ENCODE peak calls at places on chromosomes 2 and 18, in ten cellular contexts. One of them, this sample, is unnamed.
A peak's percentile ranks its signal among the peaks of the same experiment; 100 is the strongest.

GRCh38 chr2:145715601-145716000 is 1195.7 kb upstream of the ZEB2 start:
- DNase-seq in heart right ventricle: no peak
- DNase-seq in lower lobe of right lung: no peak
- DNase-seq in OCI-LY7: no peak
- DNase-seq in IMR-90: no peak
- DNase-seq in neural progenitor cell: no peak
- DNase-seq in lung: no peak
- DNase-seq in dorsolateral prefrontal cortex: no peak
- DNase-seq in skeletal muscle cell: peak; percentile 24
- DNase-seq in WERI-Rb-1: no peak
- DNase-seq in this sample: no peak

GRCh38 chr18:12628706-12629702 is 28.9 kb downstream of the SPIRE1 start:
- DNase-seq in dorsolateral prefrontal cortex: no peak
- DNase-seq in lower lobe of right lung: no peak
- DNase-seq in lung: no peak
- DNase-seq in WERI-Rb-1: no peak
- DNase-seq in neural progenitor cell: no peak
- DNase-seq in IMR-90: peak; percentile 89
- DNase-seq in heart right ventricle: no peak
- DNase-seq in OCI-LY7: no peak
- DNase-seq in skeletal muscle cell: peak; percentile 62
- DNase-seq in this sample: peak; percentile 73

GRCh38 chr18:73985855-73986254 is 161.8 kb downstream of the FBXO15 start:
- DNase-seq in dorsolateral prefrontal cortex: no peak
- DNase-seq in heart right ventricle: no peak
- DNase-seq in neural progenitor cell: no peak
- DNase-seq in OCI-LY7: no peak
- DNase-seq in lung: no peak
- DNase-seq in skeletal muscle cell: no peak
- DNase-seq in IMR-90: no peak
- DNase-seq in WERI-Rb-1: no peak
- DNase-seq in lower lobe of right lung: no peak
- DNase-seq in this sample: no peak

GRCh38 chr2:196335238-196335637 is 163.9 kb upstream of the STK17B start:
- DNase-seq in skeletal muscle cell: no peak
- DNase-seq in dorsolateral prefrontal cortex: no peak
- DNase-seq in lung: no peak
- DNase-seq in lower lobe of right lung: no peak
- DNase-seq in WERI-Rb-1: no peak
- DNase-seq in IMR-90: peak; percentile 94
- DNase-seq in neural progenitor cell: no peak
- DNase-seq in OCI-LY7: no peak
- DNase-seq in heart right ventricle: no peak
- DNase-seq in this sample: peak; percentile 63

GRCh38 chr2:231937057-231937456 is 10.9 kb upstream of the NPPC start:
- DNase-seq in lower lobe of right lung: no peak
- DNase-seq in WERI-Rb-1: no peak
- DNase-seq in dorsolateral prefrontal cortex: no peak
- DNase-seq in OCI-LY7: no peak
- DNase-seq in IMR-90: no peak
- DNase-seq in neural progenitor cell: no peak
- DNase-seq in heart right ventricle: no peak
- DNase-seq in lung: no peak
- DNase-seq in skeletal muscle cell: no peak
- DNase-seq in this sample: no peak

GRCh38 chr2:207161724-207162123 is 4.0 kb downstream of the KLF7 start:
- DNase-seq in heart right ventricle: no peak
- DNase-seq in IMR-90: peak; percentile 76
- DNase-seq in lower lobe of right lung: no peak
- DNase-seq in neural progenitor cell: no peak
- DNase-seq in WERI-Rb-1: no peak
- DNase-seq in OCI-LY7: no peak
- DNase-seq in dorsolateral prefrontal cortex: no peak
- DNase-seq in lung: no peak
- DNase-seq in skeletal muscle cell: no peak
- DNase-seq in this sample: peak; percentile 37

GRCh38 chr2:178747767-178748166 is 59.5 kb downstream of the TTN start:
- DNase-seq in OCI-LY7: no peak
- DNase-seq in WERI-Rb-1: no peak
- DNase-seq in lower lobe of right lung: no peak
- DNase-seq in heart right ventricle: no peak
- DNase-seq in dorsolateral prefrontal cortex: no peak
- DNase-seq in IMR-90: peak; percentile 7
- DNase-seq in lung: no peak
- DNase-seq in skeletal muscle cell: no peak
- DNase-seq in neural progenitor cell: no peak
- DNase-seq in this sample: peak; percentile 15

GRCh38 chr2:228698963-228699362 is 517.5 kb upstream of the SPHKAP start:
- DNase-seq in WERI-Rb-1: no peak
- DNase-seq in neural progenitor cell: no peak
- DNase-seq in dorsolateral prefrontal cortex: no peak
- DNase-seq in lower lobe of right lung: no peak
- DNase-seq in skeletal muscle cell: no peak
- DNase-seq in lung: no peak
- DNase-seq in heart right ventricle: no peak
- DNase-seq in IMR-90: no peak
- DNase-seq in OCI-LY7: no peak
- DNase-seq in this sample: no peak

GRCh38 chr18:59927246-59927825 is 27.5 kb downstream of the PMAIP1 start:
- DNase-seq in skeletal muscle cell: no peak
- DNase-seq in lower lobe of right lung: no peak
- DNase-seq in WERI-Rb-1: no peak
- DNase-seq in OCI-LY7: no peak
- DNase-seq in heart right ventricle: no peak
- DNase-seq in lung: no peak
- DNase-seq in neural progenitor cell: no peak
- DNase-seq in dorsolateral prefrontal cortex: no peak
- DNase-seq in IMR-90: peak; percentile 66
- DNase-seq in this sample: no peak

GRCh38 chr2:173775440-173775839 is 189.7 kb downstream of the SP3 start:
- DNase-seq in OCI-LY7: no peak
- DNase-seq in WERI-Rb-1: no peak
- DNase-seq in heart right ventricle: no peak
- DNase-seq in IMR-90: no peak
- DNase-seq in lower lobe of right lung: no peak
- DNase-seq in dorsolateral prefrontal cortex: no peak
- DNase-seq in skeletal muscle cell: no peak
- DNase-seq in lung: no peak
- DNase-seq in neural progenitor cell: no peak
- DNase-seq in this sample: no peak

GRCh38 chr2:10400568-10400977 is 47.6 kb downstream of the ODC1 start:
- DNase-seq in neural progenitor cell: no peak
- DNase-seq in lung: no peak
- DNase-seq in WERI-Rb-1: no peak
- DNase-seq in OCI-LY7: no peak
- DNase-seq in IMR-90: no peak
- DNase-seq in skeletal muscle cell: no peak
- DNase-seq in lower lobe of right lung: peak; percentile 75
- DNase-seq in heart right ventricle: peak; percentile 50
- DNase-seq in dorsolateral prefrontal cortex: no peak
- DNase-seq in this sample: no peak

GRCh38 chr2:232838406-232838874 is 31.6 kb upstream of the SNORC start:
- DNase-seq in heart right ventricle: no peak
- DNase-seq in WERI-Rb-1: no peak
- DNase-seq in lower lobe of right lung: no peak
- DNase-seq in OCI-LY7: peak; percentile 90
- DNase-seq in lung: no peak
- DNase-seq in skeletal muscle cell: no peak
- DNase-seq in IMR-90: peak; percentile 29
- DNase-seq in dorsolateral prefrontal cortex: no peak
- DNase-seq in neural progenitor cell: no peak
- DNase-seq in this sample: peak; percentile 7

GRCh38 chr2:263774-264492 is at the start of gene SH3YL1:
- DNase-seq in dorsolateral prefrontal cortex: no peak
- DNase-seq in WERI-Rb-1: no peak
- DNase-seq in lower lobe of right lung: peak; percentile 87
- DNase-seq in heart right ventricle: peak; percentile 6
- DNase-seq in lung: peak; percentile 76
- DNase-seq in skeletal muscle cell: no peak
- DNase-seq in OCI-LY7: no peak
- DNase-seq in IMR-90: no peak
- DNase-seq in neural progenitor cell: peak; percentile 39
- DNase-seq in this sample: no peak

GRCh38 chr2:157182834-157183396 is 74.6 kb upstream of the GALNT5 start:
- DNase-seq in skeletal muscle cell: peak; percentile 88
- DNase-seq in lung: no peak
- DNase-seq in OCI-LY7: no peak
- DNase-seq in IMR-90: peak; percentile 97
- DNase-seq in heart right ventricle: no peak
- DNase-seq in neural progenitor cell: no peak
- DNase-seq in lower lobe of right lung: no peak
- DNase-seq in WERI-Rb-1: no peak
- DNase-seq in dorsolateral prefrontal cortex: no peak
- DNase-seq in this sample: peak; percentile 94

GRCh38 chr2:133885847-133886246 is 317.6 kb upstream of the NCKAP5 start:
- DNase-seq in OCI-LY7: no peak
- DNase-seq in IMR-90: peak; percentile 4
- DNase-seq in neural progenitor cell: no peak
- DNase-seq in skeletal muscle cell: no peak
- DNase-seq in lung: no peak
- DNase-seq in heart right ventricle: no peak
- DNase-seq in dorsolateral prefrontal cortex: no peak
- DNase-seq in lower lobe of right lung: no peak
- DNase-seq in WERI-Rb-1: peak; percentile 11
- DNase-seq in this sample: no peak

GRCh38 chr2:143946436-143947385 is 573.2 kb downstream of the ZEB2 start:
- DNase-seq in OCI-LY7: no peak
- DNase-seq in dorsolateral prefrontal cortex: no peak
- DNase-seq in WERI-Rb-1: peak; percentile 38
- DNase-seq in lung: no peak
- DNase-seq in heart right ventricle: no peak
- DNase-seq in skeletal muscle cell: no peak
- DNase-seq in lower lobe of right lung: no peak
- DNase-seq in IMR-90: no peak
- DNase-seq in neural progenitor cell: no peak
- DNase-seq in this sample: no peak

GRCh38 chr2:176088048-176088936 is 4.2 kb upstream of the HOXD13 start:
- DNase-seq in IMR-90: peak; percentile 23
- DNase-seq in WERI-Rb-1: peak; percentile 65
- DNase-seq in skeletal muscle cell: no peak
- DNase-seq in neural progenitor cell: peak; percentile 76
- DNase-seq in lower lobe of right lung: peak; percentile 64
- DNase-seq in lung: no peak
- DNase-seq in dorsolateral prefrontal cortex: no peak
- DNase-seq in heart right ventricle: no peak
- DNase-seq in OCI-LY7: no peak
- DNase-seq in this sample: peak; percentile 35
- H3K4me3 ChIP-seq in IMR-90: peak overlapping the region; percentile 31
- H3K4me3 ChIP-seq in WERI-Rb-1: peak overlapping the region; percentile 18
- H3K4me3 ChIP-seq in skeletal muscle cell: peak overlapping the region; percentile 37
- H3K4me3 ChIP-seq in neural progenitor cell: peak overlapping the region; percentile 41
- H3K4me3 ChIP-seq in lower lobe of right lung: peak overlapping the region; percentile 30
- H3K4me3 ChIP-seq in lung: no peak overlapping the region
- H3K4me3 ChIP-seq in dorsolateral prefrontal cortex: no peak overlapping the region
- H3K4me3 ChIP-seq in heart right ventricle: peak overlapping the region; percentile 29
- H3K4me3 ChIP-seq in OCI-LY7: no peak overlapping the region
- H3K4me3 ChIP-seq in this sample: peak overlapping the region; percentile 4

DNA sequence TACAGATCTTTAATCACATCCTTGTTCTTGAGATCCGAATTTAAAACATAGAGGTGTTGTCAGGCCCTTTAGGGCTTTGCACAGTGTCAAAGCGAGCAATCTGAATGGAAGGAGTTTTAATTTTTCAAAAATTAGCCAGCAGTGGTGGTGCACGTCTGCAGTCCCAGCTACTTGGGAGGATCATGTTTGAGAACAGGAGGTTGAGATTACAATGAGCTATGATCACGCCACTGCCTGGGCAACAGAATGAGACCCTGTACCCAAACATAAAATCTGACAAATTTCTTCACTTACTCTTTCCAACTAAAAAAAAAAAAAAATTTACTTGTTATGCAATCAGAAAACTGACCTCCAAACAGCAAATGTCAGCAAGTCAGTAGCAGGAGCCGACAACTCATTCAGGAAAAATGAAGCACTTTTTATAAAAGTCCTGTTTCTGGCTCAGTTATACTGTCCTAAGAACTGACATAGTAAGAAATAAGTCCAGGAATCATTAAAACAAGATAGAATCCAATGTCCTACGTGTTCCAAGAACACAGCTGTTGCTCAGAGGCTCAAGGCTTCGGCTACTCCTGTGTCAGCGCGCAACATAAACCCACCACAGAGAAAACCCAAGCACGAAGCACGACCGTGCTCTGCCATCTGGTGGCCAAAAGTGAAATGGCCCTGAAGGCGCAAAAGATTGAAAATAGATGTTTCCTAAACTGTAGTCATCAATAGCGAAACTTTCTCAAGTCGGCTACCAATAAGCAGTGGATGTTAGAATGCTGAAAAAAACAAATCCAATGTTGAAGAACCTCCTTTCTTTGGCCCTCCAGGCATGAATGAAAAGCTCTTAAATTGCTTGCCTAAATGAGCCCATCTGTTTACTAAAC is 138.1 kb downstream of the INO80D start:
- DNase-seq in dorsolateral prefrontal cortex: peak; percentile 41
- DNase-seq in WERI-Rb-1: peak; percentile 72
- DNase-seq in neural progenitor cell: peak; percentile 77
- DNase-seq in IMR-90: peak; percentile 78
- DNase-seq in heart right ventricle: peak; percentile 65
- DNase-seq in OCI-LY7: peak; percentile 37
- DNase-seq in skeletal muscle cell: peak; percentile 76
- DNase-seq in lung: peak; percentile 61
- DNase-seq in lower lobe of right lung: peak; percentile 59
- DNase-seq in this sample: peak; percentile 70
- H3K4me3 ChIP-seq in dorsolateral prefrontal cortex: no peak overlapping the region
- H3K4me3 ChIP-seq in WERI-Rb-1: no peak overlapping the region
- H3K4me3 ChIP-seq in neural progenitor cell: no peak overlapping the region
- H3K4me3 ChIP-seq in IMR-90: no peak overlapping the region
- H3K4me3 ChIP-seq in heart right ventricle: no peak overlapping the region
- H3K4me3 ChIP-seq in OCI-LY7: no peak overlapping the region
- H3K4me3 ChIP-seq in skeletal muscle cell: no peak overlapping the region
- H3K4me3 ChIP-seq in lung: no peak overlapping the region
- H3K4me3 ChIP-seq in lower lobe of right lung: no peak overlapping the region
- H3K4me3 ChIP-seq in this sample: no peak overlapping the region

GRCh38 chr18:10057401-10057800 is 143.6 kb downstream of the VAPA start:
- DNase-seq in neural progenitor cell: no peak
- DNase-seq in lung: no peak
- DNase-seq in WERI-Rb-1: no peak
- DNase-seq in lower lobe of right lung: no peak
- DNase-seq in heart right ventricle: no peak
- DNase-seq in OCI-LY7: no peak
- DNase-seq in IMR-90: no peak
- DNase-seq in dorsolateral prefrontal cortex: no peak
- DNase-seq in skeletal muscle cell: no peak
- DNase-seq in this sample: no peak
- H3K4me3 ChIP-seq in neural progenitor cell: no peak overlapping the region
- H3K4me3 ChIP-seq in lung: no peak overlapping the region
- H3K4me3 ChIP-seq in WERI-Rb-1: no peak overlapping the region
- H3K4me3 ChIP-seq in lower lobe of right lung: no peak overlapping the region
- H3K4me3 ChIP-seq in heart right ventricle: no peak overlapping the region
- H3K4me3 ChIP-seq in OCI-LY7: no peak overlapping the region
- H3K4me3 ChIP-seq in IMR-90: no peak overlapping the region
- H3K4me3 ChIP-seq in dorsolateral prefrontal cortex: no peak overlapping the region
- H3K4me3 ChIP-seq in skeletal muscle cell: no peak overlapping the region
- H3K4me3 ChIP-seq in this sample: no peak overlapping the region

DNA sequence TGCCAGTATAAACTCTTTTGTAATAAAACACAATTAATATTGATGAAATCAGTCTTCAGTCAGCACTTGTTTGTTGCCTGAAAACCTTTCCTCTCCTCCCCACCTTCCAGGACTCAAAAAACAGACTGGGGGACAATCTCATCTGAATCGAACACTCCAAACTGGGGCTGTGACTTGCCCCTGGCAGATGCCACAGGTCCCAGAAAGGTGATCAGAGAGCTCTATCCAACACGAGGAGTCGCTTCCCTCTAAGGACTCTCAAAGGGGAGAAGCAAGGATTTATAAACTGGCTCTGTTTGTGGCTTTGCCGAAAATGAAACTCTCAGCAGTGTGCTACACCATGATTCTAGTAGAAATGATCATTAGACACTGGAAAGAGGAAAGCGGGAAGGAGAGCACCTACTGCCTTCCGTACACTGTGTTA is 199.2 kb downstream of the TGIF1 start:
- DNase-seq in OCI-LY7: no peak
- DNase-seq in IMR-90: peak; percentile 37
- DNase-seq in heart right ventricle: no peak
- DNase-seq in skeletal muscle cell: no peak
- DNase-seq in lung: no peak
- DNase-seq in lower lobe of right lung: no peak
- DNase-seq in dorsolateral prefrontal cortex: no peak
- DNase-seq in WERI-Rb-1: no peak
- DNase-seq in neural progenitor cell: no peak
- DNase-seq in this sample: no peak
- H3K4me3 ChIP-seq in OCI-LY7: no peak overlapping the region
- H3K4me3 ChIP-seq in IMR-90: peak overlapping the region; percentile 19
- H3K4me3 ChIP-seq in heart right ventricle: no peak overlapping the region
- H3K4me3 ChIP-seq in skeletal muscle cell: no peak overlapping the region
- H3K4me3 ChIP-seq in lung: no peak overlapping the region
- H3K4me3 ChIP-seq in lower lobe of right lung: no peak overlapping the region
- H3K4me3 ChIP-seq in dorsolateral prefrontal cortex: no peak overlapping the region
- H3K4me3 ChIP-seq in WERI-Rb-1: no peak overlapping the region
- H3K4me3 ChIP-seq in neural progenitor cell: no peak overlapping the region
- H3K4me3 ChIP-seq in this sample: no peak overlapping the region

This sample was measured in astrocyte of the spinal cord.